ENCODE peak calls at places on chromosomes 3 and 15, in ten cellular contexts. K is hepatic stellate cell; T is ELF-1; N is HCEC 1CT; Q is body of pancreas; J is activated CD8-positive, alpha-beta memory T cell treated with anti-CD3 and anti-CD28 coated beads, Interleukin-2, amount 50 U/mL, for 4 hours; S is LoVo; W is activated CD8-positive, alpha-beta T cell treated with anti-CD3 and anti-CD28 coated beads for 36 hours; F is activated naive CD8-positive, alpha-beta T cell treated with anti-CD3 and anti-CD28 coated beads, Interleukin-2, amount 50 U/mL, for 24 hours; M is stimulated activated CD8-positive, alpha-beta memory T cell treated with anti-CD3 and anti-CD28 coated beads, Interleukin-15, amount 100 ng/mL, for 1 hour. Z is an unnamed sample.

GRCh38 chr3:51333021-51333420 is 52.1 kb upstream of the MANF start:
- DNase-seq in K (no peak), T (no peak), N (no peak), Q (no peak), J (no peak), S (no peak), W (no peak), F (no peak), M (no peak), Z (no peak)

GRCh38 chr15:62491642-62492041 is 326.6 kb upstream of the C2CD4B start:
- DNase-seq in K (no peak), T (no peak), N (no peak), Q (no peak), J (no peak), S (no peak), W (no peak), F (no peak), M (no peak), Z (no peak)

GRCh38 chr3:49666592-49666991 is 7.6 kb upstream of the APEH start:
- DNase-seq in K (no peak), T (no peak), N (peak; percentile 10), Q (no peak), J (no peak), S (no peak), W (no peak), F (no peak), M (no peak), Z (no peak)

GRCh38 chr3:47096955-47097354 is 67.0 kb downstream of the SETD2 start:
- DNase-seq in K (peak; percentile 36), T (no peak), N (peak; percentile 59), Q (no peak), J (no peak), S (no peak), W (no peak), F (no peak), M (no peak), Z (peak; percentile 49)

GRCh38 chr15:85752591-85752990 is 42.1 kb downstream of the KLHL25 start:
- DNase-seq in K (no peak), T (no peak), N (no peak), Q (peak; percentile 88), J (no peak), S (peak; percentile 10), W (no peak), F (no peak), M (no peak), Z (peak; percentile 21)

GRCh38 chr3:57006949-57007419 is 53.5 kb upstream of the SPATA12 start:
- DNase-seq in K (no peak), T (peak; percentile 74), N (peak; percentile 45), Q (no peak), J (no peak), S (no peak), W (no peak), F (no peak), M (no peak), Z (peak; percentile 33)

GRCh38 chr3:165259518-165260193 is 63.5 kb upstream of the SLITRK3 start:
- DNase-seq in K (no peak), T (no peak), N (no peak), Q (no peak), J (no peak), S (peak; percentile 27), W (no peak), F (no peak), M (no peak), Z (peak; percentile 16)

GRCh38 chr3:172347895-172348680 is 100.2 kb downstream of the GHSR start:
- DNase-seq in K (no peak), T (no peak), N (no peak), Q (no peak), J (no peak), S (peak; percentile 32), W (no peak), F (no peak), M (no peak), Z (no peak)

GRCh38 chr3:99627062-99627826 is 11.2 kb upstream of the COL8A1 start:
- DNase-seq in K (no peak), T (no peak), N (peak; percentile 76), Q (no peak), J (no peak), S (no peak), W (peak; percentile 5), F (no peak), M (no peak), Z (peak; percentile 30)

GRCh38 chr3:80771085-80771484 is 990.4 kb downstream of the GBE1 start:
- DNase-seq in K (no peak), T (peak; percentile 52), N (no peak), Q (no peak), J (no peak), S (no peak), W (no peak), F (no peak), M (no peak), Z (no peak)

GRCh38 chr3:169041677-169042171 is 621.8 kb downstream of the MECOM start:
- DNase-seq in K (peak; percentile 7), T (no peak), N (peak; percentile 82), Q (no peak), J (no peak), S (peak; percentile 56), W (no peak), F (no peak), M (no peak), Z (peak; percentile 73)

GRCh38 chr3:172717493-172718088 is 6.7 kb upstream of the NCEH1 start:
- DNase-seq in K (no peak), T (no peak), N (peak; percentile 24), Q (no peak), J (no peak), S (no peak), W (no peak), F (no peak), M (no peak), Z (peak; percentile 39)

GRCh38 chr3:128362026-128362965 is 104.4 kb downstream of the DNAJB8 start:
- DNase-seq in K (no peak), T (no peak), N (no peak), Q (peak; percentile 37), J (no peak), S (no peak), W (no peak), F (no peak), M (no peak), Z (no peak)

GRCh38 chr3:157921271-157921670 is 184.9 kb downstream of the SHOX2 start:
- DNase-seq in K (no peak), T (no peak), N (no peak), Q (no peak), J (no peak), S (no peak), W (no peak), F (no peak), M (no peak), Z (no peak)

GRCh38 chr3:148791296-148791695 is 36.3 kb upstream of the CPB1 start:
- DNase-seq in K (no peak), T (no peak), N (no peak), Q (no peak), J (no peak), S (no peak), W (no peak), F (no peak), M (no peak), Z (no peak)

GRCh38 chr3:23800731-23801130 is 5.0 kb upstream of the UBE2E1 start:
- DNase-seq in K (no peak), T (no peak), N (peak; percentile 19), Q (no peak), J (no peak), S (no peak), W (no peak), F (no peak), M (no peak), Z (no peak)

GRCh38 chr3:169911272-169911671 is at the start of gene SAMD7:
- DNase-seq in K (no peak), T (no peak), N (no peak), Q (no peak), J (no peak), S (no peak), W (no peak), F (no peak), M (no peak), Z (no peak)

GRCh38 chr15:89809093-89809786 is 5.4 kb downstream of the ANPEP start:
- DNase-seq in K (no peak), T (no peak), N (no peak), Q (peak; percentile 50), J (no peak), S (no peak), W (no peak), F (no peak), M (no peak), Z (no peak)